ENCODE peak calls at places on chromosomes 16 and 17, in four cellular contexts. C is GM12878, X is H1, S is HepG2. U is an unnamed sample.

GRCh38 chr16:69113216-69113615 is 7.8 kb downstream of the HAS3 start:
- DNase-seq in C (no peak), X (no peak), S (no peak), U (no peak)

GRCh38 chr17:10018461-10018891 is 113.4 kb upstream of the RCVRN start:
- DNase-seq in C (peak), X (no peak), S (no peak), U (no peak)

GRCh38 chr17:57523926-57524634 is 221.0 kb downstream of the CCDC182 start:
- DNase-seq in C (no peak), X (no peak), S (no peak), U (no peak)

GRCh38 chr16:65975049-65975708 is 391.3 kb upstream of the CDH5 start:
- DNase-seq in C (no peak), X (no peak), S (no peak), U (peak)

GRCh38 chr17:31072186-31072585 is 22.6 kb upstream of the NF1 start:
- DNase-seq in C (no peak), X (no peak), S (no peak), U (no peak)

GRCh38 chr16:66324785-66325184 is 41.7 kb upstream of the CDH5 start:
- DNase-seq in C (no peak), X (peak), S (peak), U (peak)

GRCh38 chr17:9902116-9902515 is 3.0 kb downstream of the RCVRN start:
- DNase-seq in C (no peak), X (no peak), S (no peak), U (no peak)

GRCh38 chr17:51853857-51854256 is 304.7 kb downstream of the CA10 start:
- DNase-seq in C (no peak), X (no peak), S (no peak), U (no peak)

GRCh38 chr17:31573861-31574260 is 182.4 kb downstream of the RAB11FIP4 start:
- DNase-seq in C (no peak), X (no peak), S (no peak), U (no peak)

GRCh38 chr17:32927724-32928526 is at the start of gene TMEM98:
- DNase-seq in C (no peak), X (no peak), S (no peak), U (peak)

GRCh38 chr16:81560979-81561657 is 116.5 kb downstream of the CMIP start:
- DNase-seq in C (no peak), X (no peak), S (no peak), U (no peak)

GRCh38 chr16:16930309-16931000 is 540.3 kb downstream of the XYLT1 start:
- DNase-seq in C (no peak), X (no peak), S (no peak), U (no peak)

GRCh38 chr16:84396537-84397008 is 28.2 kb downstream of the ATP2C2 start:
- DNase-seq in C (no peak), X (no peak), S (no peak), U (no peak)

GRCh38 chr17:77326636-77327035 is 185.9 kb downstream of the SEC14L1 start:
- DNase-seq in C (no peak), X (no peak), S (no peak), U (no peak)

GRCh38 chr16:32116080-32116479 is 137.0 kb upstream of the TP53TG3D start:
- DNase-seq in C (no peak), X (no peak), S (no peak), U (peak)
- TF ChIP-seq SP1 in C (no peak), X (no peak), S (no peak), U (no peak)

DNA sequence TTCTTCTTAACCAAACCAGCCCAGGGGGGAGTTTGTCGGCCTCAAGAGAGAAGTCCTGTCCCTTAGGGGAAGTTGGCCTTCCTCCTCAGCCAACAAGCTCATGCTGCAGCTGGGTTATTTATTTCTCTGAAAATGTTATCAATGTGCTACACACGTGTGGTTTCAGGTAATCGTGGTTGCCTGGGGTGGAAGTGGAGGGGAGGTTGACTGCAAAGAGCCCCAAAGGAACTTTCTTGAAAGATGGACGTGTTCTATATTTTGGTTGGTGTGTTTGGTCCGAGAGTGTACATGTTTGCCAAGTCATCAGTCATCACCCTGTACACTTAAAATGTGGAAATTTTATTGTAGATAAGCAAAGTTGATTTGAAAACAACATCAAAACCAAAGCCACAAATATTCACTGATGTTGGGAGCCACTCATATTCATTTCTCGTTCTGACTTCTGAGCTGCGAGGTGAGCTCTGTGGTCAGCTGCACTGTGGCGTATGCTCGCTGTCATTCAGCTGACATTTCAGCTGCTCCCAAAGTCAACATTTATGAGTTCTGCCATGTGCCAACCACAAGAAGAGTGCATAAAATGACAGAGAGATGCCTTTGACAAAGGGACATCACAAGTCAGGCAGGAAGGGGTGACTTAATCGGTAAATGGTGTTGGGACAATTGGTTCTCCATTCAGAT is 26.5 kb upstream of the ADGRG1 start:
- DNase-seq in C (peak), X (no peak), S (no peak), U (peak)
- TF ChIP-seq TAF1 in C (no peak), X (no peak), S (no peak), U (no peak)

GRCh38 chr16:19589771-19590302 is 34.3 kb downstream of the VPS35L start:
- DNase-seq in C (no peak), X (no peak), S (peak), U (no peak)
- H3K4me2 ChIP-seq in C (no peak), X (no peak), S (no peak), U (no peak)

DNA sequence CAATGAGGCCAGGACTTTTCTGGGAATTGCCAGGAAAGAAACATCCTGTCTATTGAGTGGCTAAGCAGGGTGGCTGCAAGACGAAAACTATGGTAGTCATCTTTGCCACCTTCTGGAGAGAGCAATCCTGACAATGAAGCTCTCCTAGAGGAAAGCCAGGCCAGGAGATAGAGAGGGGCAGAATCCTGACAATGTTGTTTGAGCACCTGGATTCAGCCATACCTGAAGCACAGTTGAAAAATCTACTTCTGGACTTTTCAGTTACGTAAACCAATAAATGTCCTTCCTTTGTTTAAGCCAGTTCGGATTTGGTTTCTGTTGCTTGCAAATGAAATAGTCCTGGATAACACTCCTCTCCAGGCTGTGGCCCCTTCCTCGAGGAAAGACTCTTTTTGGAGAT is 9.4 kb downstream of the P2RX1 start:
- DNase-seq in C (no peak), X (no peak), S (no peak), U (no peak)
- TF ChIP-seq SP1 in C (no peak), X (no peak), S (no peak), U (no peak)